ENCODE peak calls at places on chromosomes 5 and 9, in ten cellular contexts. One of them, this sample, is unnamed.

GRCh38 chr5:151233576-151234202 is 9.8 kb upstream of the CCDC69 start:
- DNase-seq in NCI-H345: no peak
- DNase-seq in activated CD4-positive, alpha-beta T cell treated with anti-CD3 and anti-CD28 coated beads, Interleukin-2, amount 50 U/mL, for 24 hours: no peak
- DNase-seq in astrocyte of the cerebellum: no peak
- DNase-seq in cardiac muscle cell: no peak
- DNase-seq in nucleus accumbens: no peak
- DNase-seq in stimulated activated CD4-positive, alpha-beta T cell treated with anti-CD3 and anti-CD28 coated beads, Interleukin-12 subunit alpha, Interleukin-12 subunit beta, amount 100 ng/mL, for 24 hours: no peak
- DNase-seq in lower lobe of right lung: no peak
- DNase-seq in fibroblast of pulmonary artery: no peak
- DNase-seq in HFF-Myc: no peak
- DNase-seq in this sample: no peak

GRCh38 chr9:92668746-92669526 is 995 bp downstream of the IPPK start:
- DNase-seq in NCI-H345: no peak
- DNase-seq in activated CD4-positive, alpha-beta T cell treated with anti-CD3 and anti-CD28 coated beads, Interleukin-2, amount 50 U/mL, for 24 hours: peak; percentile 43
- DNase-seq in astrocyte of the cerebellum: no peak
- DNase-seq in cardiac muscle cell: peak; percentile 47
- DNase-seq in nucleus accumbens: no peak
- DNase-seq in stimulated activated CD4-positive, alpha-beta T cell treated with anti-CD3 and anti-CD28 coated beads, Interleukin-12 subunit alpha, Interleukin-12 subunit beta, amount 100 ng/mL, for 24 hours: peak; percentile 12
- DNase-seq in lower lobe of right lung: no peak
- DNase-seq in fibroblast of pulmonary artery: peak; percentile 61
- DNase-seq in HFF-Myc: no peak
- DNase-seq in this sample: no peak

GRCh38 chr5:170745481-170746061 is 38.0 kb upstream of the GABRP start:
- DNase-seq in NCI-H345: no peak
- DNase-seq in activated CD4-positive, alpha-beta T cell treated with anti-CD3 and anti-CD28 coated beads, Interleukin-2, amount 50 U/mL, for 24 hours: no peak
- DNase-seq in astrocyte of the cerebellum: no peak
- DNase-seq in cardiac muscle cell: peak; percentile 68
- DNase-seq in nucleus accumbens: no peak
- DNase-seq in stimulated activated CD4-positive, alpha-beta T cell treated with anti-CD3 and anti-CD28 coated beads, Interleukin-12 subunit alpha, Interleukin-12 subunit beta, amount 100 ng/mL, for 24 hours: no peak
- DNase-seq in lower lobe of right lung: peak; percentile 55
- DNase-seq in fibroblast of pulmonary artery: no peak
- DNase-seq in HFF-Myc: no peak
- DNase-seq in this sample: no peak

GRCh38 chr5:54822331-54822700 is 163.1 kb downstream of the ESM1 start:
- DNase-seq in NCI-H345: no peak
- DNase-seq in activated CD4-positive, alpha-beta T cell treated with anti-CD3 and anti-CD28 coated beads, Interleukin-2, amount 50 U/mL, for 24 hours: no peak
- DNase-seq in astrocyte of the cerebellum: no peak
- DNase-seq in cardiac muscle cell: no peak
- DNase-seq in nucleus accumbens: no peak
- DNase-seq in stimulated activated CD4-positive, alpha-beta T cell treated with anti-CD3 and anti-CD28 coated beads, Interleukin-12 subunit alpha, Interleukin-12 subunit beta, amount 100 ng/mL, for 24 hours: no peak
- DNase-seq in lower lobe of right lung: no peak
- DNase-seq in fibroblast of pulmonary artery: no peak
- DNase-seq in HFF-Myc: no peak
- DNase-seq in this sample: no peak

GRCh38 chr5:84614907-84615306 is 230.2 kb upstream of the EDIL3 start:
- DNase-seq in NCI-H345: no peak
- DNase-seq in activated CD4-positive, alpha-beta T cell treated with anti-CD3 and anti-CD28 coated beads, Interleukin-2, amount 50 U/mL, for 24 hours: no peak
- DNase-seq in astrocyte of the cerebellum: no peak
- DNase-seq in cardiac muscle cell: no peak
- DNase-seq in nucleus accumbens: no peak
- DNase-seq in stimulated activated CD4-positive, alpha-beta T cell treated with anti-CD3 and anti-CD28 coated beads, Interleukin-12 subunit alpha, Interleukin-12 subunit beta, amount 100 ng/mL, for 24 hours: no peak
- DNase-seq in lower lobe of right lung: no peak
- DNase-seq in fibroblast of pulmonary artery: no peak
- DNase-seq in HFF-Myc: no peak
- DNase-seq in this sample: no peak

GRCh38 chr9:33151007-33151557 is 16.1 kb downstream of the B4GALT1 start:
- DNase-seq in NCI-H345: no peak
- DNase-seq in activated CD4-positive, alpha-beta T cell treated with anti-CD3 and anti-CD28 coated beads, Interleukin-2, amount 50 U/mL, for 24 hours: no peak
- DNase-seq in astrocyte of the cerebellum: peak; percentile 92
- DNase-seq in cardiac muscle cell: peak; percentile 80
- DNase-seq in nucleus accumbens: no peak
- DNase-seq in stimulated activated CD4-positive, alpha-beta T cell treated with anti-CD3 and anti-CD28 coated beads, Interleukin-12 subunit alpha, Interleukin-12 subunit beta, amount 100 ng/mL, for 24 hours: no peak
- DNase-seq in lower lobe of right lung: no peak
- DNase-seq in fibroblast of pulmonary artery: peak; percentile 97
- DNase-seq in HFF-Myc: peak; percentile 78
- DNase-seq in this sample: no peak

GRCh38 chr5:107633171-107633901 is 37.4 kb downstream of the EFNA5 start:
- DNase-seq in NCI-H345: no peak
- DNase-seq in activated CD4-positive, alpha-beta T cell treated with anti-CD3 and anti-CD28 coated beads, Interleukin-2, amount 50 U/mL, for 24 hours: no peak
- DNase-seq in astrocyte of the cerebellum: peak; percentile 8
- DNase-seq in cardiac muscle cell: no peak
- DNase-seq in nucleus accumbens: no peak
- DNase-seq in stimulated activated CD4-positive, alpha-beta T cell treated with anti-CD3 and anti-CD28 coated beads, Interleukin-12 subunit alpha, Interleukin-12 subunit beta, amount 100 ng/mL, for 24 hours: no peak
- DNase-seq in lower lobe of right lung: no peak
- DNase-seq in fibroblast of pulmonary artery: peak; percentile 29
- DNase-seq in HFF-Myc: no peak
- DNase-seq in this sample: no peak

GRCh38 chr5:123496892-123497291 is 15.1 kb upstream of the CSNK1G3 start:
- DNase-seq in NCI-H345: no peak
- DNase-seq in activated CD4-positive, alpha-beta T cell treated with anti-CD3 and anti-CD28 coated beads, Interleukin-2, amount 50 U/mL, for 24 hours: no peak
- DNase-seq in astrocyte of the cerebellum: peak; percentile 99
- DNase-seq in cardiac muscle cell: no peak
- DNase-seq in nucleus accumbens: no peak
- DNase-seq in stimulated activated CD4-positive, alpha-beta T cell treated with anti-CD3 and anti-CD28 coated beads, Interleukin-12 subunit alpha, Interleukin-12 subunit beta, amount 100 ng/mL, for 24 hours: no peak
- DNase-seq in lower lobe of right lung: no peak
- DNase-seq in fibroblast of pulmonary artery: no peak
- DNase-seq in HFF-Myc: no peak
- DNase-seq in this sample: no peak

GRCh38 chr5:108529381-108529780 is 147.5 kb upstream of the FBXL17 start:
- DNase-seq in NCI-H345: no peak
- DNase-seq in activated CD4-positive, alpha-beta T cell treated with anti-CD3 and anti-CD28 coated beads, Interleukin-2, amount 50 U/mL, for 24 hours: no peak
- DNase-seq in astrocyte of the cerebellum: no peak
- DNase-seq in cardiac muscle cell: no peak
- DNase-seq in nucleus accumbens: no peak
- DNase-seq in stimulated activated CD4-positive, alpha-beta T cell treated with anti-CD3 and anti-CD28 coated beads, Interleukin-12 subunit alpha, Interleukin-12 subunit beta, amount 100 ng/mL, for 24 hours: no peak
- DNase-seq in lower lobe of right lung: no peak
- DNase-seq in fibroblast of pulmonary artery: peak; percentile 27
- DNase-seq in HFF-Myc: no peak
- DNase-seq in this sample: no peak

GRCh38 chr5:38506302-38506701 is 50.1 kb downstream of the LIFR start:
- DNase-seq in NCI-H345: no peak
- DNase-seq in activated CD4-positive, alpha-beta T cell treated with anti-CD3 and anti-CD28 coated beads, Interleukin-2, amount 50 U/mL, for 24 hours: no peak
- DNase-seq in astrocyte of the cerebellum: no peak
- DNase-seq in cardiac muscle cell: no peak
- DNase-seq in nucleus accumbens: no peak
- DNase-seq in stimulated activated CD4-positive, alpha-beta T cell treated with anti-CD3 and anti-CD28 coated beads, Interleukin-12 subunit alpha, Interleukin-12 subunit beta, amount 100 ng/mL, for 24 hours: no peak
- DNase-seq in lower lobe of right lung: no peak
- DNase-seq in fibroblast of pulmonary artery: no peak
- DNase-seq in HFF-Myc: no peak
- DNase-seq in this sample: no peak

GRCh38 chr5:66144799-66145390 is 795 bp downstream of the SREK1 start:
- DNase-seq in NCI-H345: peak; percentile 82
- DNase-seq in activated CD4-positive, alpha-beta T cell treated with anti-CD3 and anti-CD28 coated beads, Interleukin-2, amount 50 U/mL, for 24 hours: no peak
- DNase-seq in astrocyte of the cerebellum: peak; percentile 12
- DNase-seq in cardiac muscle cell: peak; percentile 75
- DNase-seq in nucleus accumbens: peak; percentile 81
- DNase-seq in stimulated activated CD4-positive, alpha-beta T cell treated with anti-CD3 and anti-CD28 coated beads, Interleukin-12 subunit alpha, Interleukin-12 subunit beta, amount 100 ng/mL, for 24 hours: no peak
- DNase-seq in lower lobe of right lung: no peak
- DNase-seq in fibroblast of pulmonary artery: no peak
- DNase-seq in HFF-Myc: no peak
- DNase-seq in this sample: no peak

GRCh38 chr9:93477397-93477796 is 24.0 kb upstream of the FAM120AOS start:
- DNase-seq in NCI-H345: no peak
- DNase-seq in activated CD4-positive, alpha-beta T cell treated with anti-CD3 and anti-CD28 coated beads, Interleukin-2, amount 50 U/mL, for 24 hours: no peak
- DNase-seq in astrocyte of the cerebellum: no peak
- DNase-seq in cardiac muscle cell: no peak
- DNase-seq in nucleus accumbens: no peak
- DNase-seq in stimulated activated CD4-positive, alpha-beta T cell treated with anti-CD3 and anti-CD28 coated beads, Interleukin-12 subunit alpha, Interleukin-12 subunit beta, amount 100 ng/mL, for 24 hours: no peak
- DNase-seq in lower lobe of right lung: no peak
- DNase-seq in fibroblast of pulmonary artery: no peak
- DNase-seq in HFF-Myc: no peak
- DNase-seq in this sample: no peak

GRCh38 chr5:16465544-16466432 is at the start of gene ZNF622:
- DNase-seq in NCI-H345: peak; percentile 95
- DNase-seq in activated CD4-positive, alpha-beta T cell treated with anti-CD3 and anti-CD28 coated beads, Interleukin-2, amount 50 U/mL, for 24 hours: peak; percentile 83
- DNase-seq in astrocyte of the cerebellum: peak; percentile 65
- DNase-seq in cardiac muscle cell: peak; percentile 95
- DNase-seq in nucleus accumbens: peak; percentile 91
- DNase-seq in stimulated activated CD4-positive, alpha-beta T cell treated with anti-CD3 and anti-CD28 coated beads, Interleukin-12 subunit alpha, Interleukin-12 subunit beta, amount 100 ng/mL, for 24 hours: peak; percentile 77
- DNase-seq in lower lobe of right lung: peak; percentile 95
- DNase-seq in fibroblast of pulmonary artery: peak; percentile 87
- DNase-seq in HFF-Myc: peak; percentile 54
- DNase-seq in this sample: peak; percentile 87

GRCh38 chr5:176737746-176738699 is 72.3 kb upstream of the UNC5A start:
- DNase-seq in NCI-H345: no peak
- DNase-seq in activated CD4-positive, alpha-beta T cell treated with anti-CD3 and anti-CD28 coated beads, Interleukin-2, amount 50 U/mL, for 24 hours: no peak
- DNase-seq in astrocyte of the cerebellum: no peak
- DNase-seq in cardiac muscle cell: no peak
- DNase-seq in nucleus accumbens: no peak
- DNase-seq in stimulated activated CD4-positive, alpha-beta T cell treated with anti-CD3 and anti-CD28 coated beads, Interleukin-12 subunit alpha, Interleukin-12 subunit beta, amount 100 ng/mL, for 24 hours: no peak
- DNase-seq in lower lobe of right lung: no peak
- DNase-seq in fibroblast of pulmonary artery: no peak
- DNase-seq in HFF-Myc: no peak
- DNase-seq in this sample: no peak

GRCh38 chr9:127873886-127874285 is 3.6 kb downstream of the AK1 start:
- DNase-seq in NCI-H345: no peak
- DNase-seq in activated CD4-positive, alpha-beta T cell treated with anti-CD3 and anti-CD28 coated beads, Interleukin-2, amount 50 U/mL, for 24 hours: no peak
- DNase-seq in astrocyte of the cerebellum: peak; percentile 16
- DNase-seq in cardiac muscle cell: no peak
- DNase-seq in nucleus accumbens: peak; percentile 88
- DNase-seq in stimulated activated CD4-positive, alpha-beta T cell treated with anti-CD3 and anti-CD28 coated beads, Interleukin-12 subunit alpha, Interleukin-12 subunit beta, amount 100 ng/mL, for 24 hours: no peak
- DNase-seq in lower lobe of right lung: peak; percentile 83
- DNase-seq in fibroblast of pulmonary artery: peak; percentile 56
- DNase-seq in HFF-Myc: no peak
- DNase-seq in this sample: peak; percentile 88

GRCh38 chr5:126054593-126055347 is 368.4 kb upstream of the GRAMD2B start:
- DNase-seq in NCI-H345: no peak
- DNase-seq in activated CD4-positive, alpha-beta T cell treated with anti-CD3 and anti-CD28 coated beads, Interleukin-2, amount 50 U/mL, for 24 hours: no peak
- DNase-seq in astrocyte of the cerebellum: no peak
- DNase-seq in cardiac muscle cell: peak; percentile 55
- DNase-seq in nucleus accumbens: no peak
- DNase-seq in stimulated activated CD4-positive, alpha-beta T cell treated with anti-CD3 and anti-CD28 coated beads, Interleukin-12 subunit alpha, Interleukin-12 subunit beta, amount 100 ng/mL, for 24 hours: no peak
- DNase-seq in lower lobe of right lung: no peak
- DNase-seq in fibroblast of pulmonary artery: no peak
- DNase-seq in HFF-Myc: no peak
- DNase-seq in this sample: no peak

GRCh38 chr5:150434502-150434901 is 15.0 kb downstream of the RPS14 start:
- DNase-seq in NCI-H345: no peak
- DNase-seq in activated CD4-positive, alpha-beta T cell treated with anti-CD3 and anti-CD28 coated beads, Interleukin-2, amount 50 U/mL, for 24 hours: no peak
- DNase-seq in astrocyte of the cerebellum: peak; percentile 64
- DNase-seq in cardiac muscle cell: no peak
- DNase-seq in nucleus accumbens: no peak
- DNase-seq in stimulated activated CD4-positive, alpha-beta T cell treated with anti-CD3 and anti-CD28 coated beads, Interleukin-12 subunit alpha, Interleukin-12 subunit beta, amount 100 ng/mL, for 24 hours: no peak
- DNase-seq in lower lobe of right lung: no peak
- DNase-seq in fibroblast of pulmonary artery: peak; percentile 73
- DNase-seq in HFF-Myc: no peak
- DNase-seq in this sample: no peak

GRCh38 chr5:124157320-124157719 is 589.1 kb downstream of the ZNF608 start:
- DNase-seq in NCI-H345: no peak
- DNase-seq in activated CD4-positive, alpha-beta T cell treated with anti-CD3 and anti-CD28 coated beads, Interleukin-2, amount 50 U/mL, for 24 hours: no peak
- DNase-seq in astrocyte of the cerebellum: no peak
- DNase-seq in cardiac muscle cell: no peak
- DNase-seq in nucleus accumbens: no peak
- DNase-seq in stimulated activated CD4-positive, alpha-beta T cell treated with anti-CD3 and anti-CD28 coated beads, Interleukin-12 subunit alpha, Interleukin-12 subunit beta, amount 100 ng/mL, for 24 hours: no peak
- DNase-seq in lower lobe of right lung: no peak
- DNase-seq in fibroblast of pulmonary artery: no peak
- DNase-seq in HFF-Myc: no peak
- DNase-seq in this sample: no peak

GRCh38 chr9:127885508-127886281 is 8.2 kb upstream of the AK1 start:
- DNase-seq in NCI-H345: no peak
- DNase-seq in activated CD4-positive, alpha-beta T cell treated with anti-CD3 and anti-CD28 coated beads, Interleukin-2, amount 50 U/mL, for 24 hours: no peak
- DNase-seq in astrocyte of the cerebellum: no peak
- DNase-seq in cardiac muscle cell: no peak
- DNase-seq in nucleus accumbens: no peak
- DNase-seq in stimulated activated CD4-positive, alpha-beta T cell treated with anti-CD3 and anti-CD28 coated beads, Interleukin-12 subunit alpha, Interleukin-12 subunit beta, amount 100 ng/mL, for 24 hours: no peak
- DNase-seq in lower lobe of right lung: no peak
- DNase-seq in fibroblast of pulmonary artery: no peak
- DNase-seq in HFF-Myc: no peak
- DNase-seq in this sample: no peak

GRCh38 chr9:68747043-68747533 is 42.0 kb downstream of the PIP5K1B start:
- DNase-seq in NCI-H345: no peak
- DNase-seq in activated CD4-positive, alpha-beta T cell treated with anti-CD3 and anti-CD28 coated beads, Interleukin-2, amount 50 U/mL, for 24 hours: no peak
- DNase-seq in astrocyte of the cerebellum: no peak
- DNase-seq in cardiac muscle cell: peak; percentile 7
- DNase-seq in nucleus accumbens: no peak
- DNase-seq in stimulated activated CD4-positive, alpha-beta T cell treated with anti-CD3 and anti-CD28 coated beads, Interleukin-12 subunit alpha, Interleukin-12 subunit beta, amount 100 ng/mL, for 24 hours: no peak
- DNase-seq in lower lobe of right lung: no peak
- DNase-seq in fibroblast of pulmonary artery: no peak
- DNase-seq in HFF-Myc: no peak
- DNase-seq in this sample: no peak

GRCh38 chr5:167970002-167970401 is 321.4 kb upstream of the WWC1 start:
- DNase-seq in NCI-H345: no peak
- DNase-seq in activated CD4-positive, alpha-beta T cell treated with anti-CD3 and anti-CD28 coated beads, Interleukin-2, amount 50 U/mL, for 24 hours: no peak
- DNase-seq in astrocyte of the cerebellum: peak; percentile 26
- DNase-seq in cardiac muscle cell: no peak
- DNase-seq in nucleus accumbens: no peak
- DNase-seq in stimulated activated CD4-positive, alpha-beta T cell treated with anti-CD3 and anti-CD28 coated beads, Interleukin-12 subunit alpha, Interleukin-12 subunit beta, amount 100 ng/mL, for 24 hours: no peak
- DNase-seq in lower lobe of right lung: no peak
- DNase-seq in fibroblast of pulmonary artery: peak; percentile 29
- DNase-seq in HFF-Myc: no peak
- DNase-seq in this sample: no peak

GRCh38 chr5:5061836-5062235 is 78.3 kb upstream of the ADAMTS16 start:
- DNase-seq in NCI-H345: no peak
- DNase-seq in activated CD4-positive, alpha-beta T cell treated with anti-CD3 and anti-CD28 coated beads, Interleukin-2, amount 50 U/mL, for 24 hours: no peak
- DNase-seq in astrocyte of the cerebellum: no peak
- DNase-seq in cardiac muscle cell: no peak
- DNase-seq in nucleus accumbens: no peak
- DNase-seq in stimulated activated CD4-positive, alpha-beta T cell treated with anti-CD3 and anti-CD28 coated beads, Interleukin-12 subunit alpha, Interleukin-12 subunit beta, amount 100 ng/mL, for 24 hours: no peak
- DNase-seq in lower lobe of right lung: no peak
- DNase-seq in fibroblast of pulmonary artery: no peak
- DNase-seq in HFF-Myc: no peak
- DNase-seq in this sample: no peak

GRCh38 chr5:73152411-73153388 is 20.3 kb upstream of the TMEM174 start:
- DNase-seq in NCI-H345: peak; percentile 28
- DNase-seq in activated CD4-positive, alpha-beta T cell treated with anti-CD3 and anti-CD28 coated beads, Interleukin-2, amount 50 U/mL, for 24 hours: no peak
- DNase-seq in astrocyte of the cerebellum: no peak
- DNase-seq in cardiac muscle cell: no peak
- DNase-seq in nucleus accumbens: no peak
- DNase-seq in stimulated activated CD4-positive, alpha-beta T cell treated with anti-CD3 and anti-CD28 coated beads, Interleukin-12 subunit alpha, Interleukin-12 subunit beta, amount 100 ng/mL, for 24 hours: no peak
- DNase-seq in lower lobe of right lung: no peak
- DNase-seq in fibroblast of pulmonary artery: no peak
- DNase-seq in HFF-Myc: no peak
- DNase-seq in this sample: no peak

GRCh38 chr5:135979510-135979909 is 24.7 kb upstream of the LECT2 start:
- DNase-seq in NCI-H345: no peak
- DNase-seq in activated CD4-positive, alpha-beta T cell treated with anti-CD3 and anti-CD28 coated beads, Interleukin-2, amount 50 U/mL, for 24 hours: no peak
- DNase-seq in astrocyte of the cerebellum: no peak
- DNase-seq in cardiac muscle cell: no peak
- DNase-seq in nucleus accumbens: no peak
- DNase-seq in stimulated activated CD4-positive, alpha-beta T cell treated with anti-CD3 and anti-CD28 coated beads, Interleukin-12 subunit alpha, Interleukin-12 subunit beta, amount 100 ng/mL, for 24 hours: no peak
- DNase-seq in lower lobe of right lung: no peak
- DNase-seq in fibroblast of pulmonary artery: peak; percentile 83
- DNase-seq in HFF-Myc: peak; percentile 71
- DNase-seq in this sample: no peak

GRCh38 chr9:97956365-97956764 is 18.4 kb upstream of the HEMGN start:
- DNase-seq in NCI-H345: no peak
- DNase-seq in activated CD4-positive, alpha-beta T cell treated with anti-CD3 and anti-CD28 coated beads, Interleukin-2, amount 50 U/mL, for 24 hours: no peak
- DNase-seq in astrocyte of the cerebellum: no peak
- DNase-seq in cardiac muscle cell: no peak
- DNase-seq in nucleus accumbens: no peak
- DNase-seq in stimulated activated CD4-positive, alpha-beta T cell treated with anti-CD3 and anti-CD28 coated beads, Interleukin-12 subunit alpha, Interleukin-12 subunit beta, amount 100 ng/mL, for 24 hours: no peak
- DNase-seq in lower lobe of right lung: no peak
- DNase-seq in fibroblast of pulmonary artery: no peak
- DNase-seq in HFF-Myc: no peak
- DNase-seq in this sample: no peak

GRCh38 chr5:158933494-158934318 is 166.0 kb downstream of the EBF1 start:
- DNase-seq in NCI-H345: no peak
- DNase-seq in activated CD4-positive, alpha-beta T cell treated with anti-CD3 and anti-CD28 coated beads, Interleukin-2, amount 50 U/mL, for 24 hours: no peak
- DNase-seq in astrocyte of the cerebellum: no peak
- DNase-seq in cardiac muscle cell: no peak
- DNase-seq in nucleus accumbens: no peak
- DNase-seq in stimulated activated CD4-positive, alpha-beta T cell treated with anti-CD3 and anti-CD28 coated beads, Interleukin-12 subunit alpha, Interleukin-12 subunit beta, amount 100 ng/mL, for 24 hours: no peak
- DNase-seq in lower lobe of right lung: no peak
- DNase-seq in fibroblast of pulmonary artery: no peak
- DNase-seq in HFF-Myc: no peak
- DNase-seq in this sample: no peak

GRCh38 chr9:12231832-12232231 is 461.4 kb upstream of the TYRP1 start:
- DNase-seq in NCI-H345: no peak
- DNase-seq in activated CD4-positive, alpha-beta T cell treated with anti-CD3 and anti-CD28 coated beads, Interleukin-2, amount 50 U/mL, for 24 hours: no peak
- DNase-seq in astrocyte of the cerebellum: no peak
- DNase-seq in cardiac muscle cell: no peak
- DNase-seq in nucleus accumbens: no peak
- DNase-seq in stimulated activated CD4-positive, alpha-beta T cell treated with anti-CD3 and anti-CD28 coated beads, Interleukin-12 subunit alpha, Interleukin-12 subunit beta, amount 100 ng/mL, for 24 hours: no peak
- DNase-seq in lower lobe of right lung: no peak
- DNase-seq in fibroblast of pulmonary artery: no peak
- DNase-seq in HFF-Myc: no peak
- DNase-seq in this sample: no peak

GRCh38 chr5:113901718-113902117 is 388.2 kb downstream of the YTHDC2 start:
- DNase-seq in NCI-H345: no peak
- DNase-seq in activated CD4-positive, alpha-beta T cell treated with anti-CD3 and anti-CD28 coated beads, Interleukin-2, amount 50 U/mL, for 24 hours: no peak
- DNase-seq in astrocyte of the cerebellum: no peak
- DNase-seq in cardiac muscle cell: no peak
- DNase-seq in nucleus accumbens: no peak
- DNase-seq in stimulated activated CD4-positive, alpha-beta T cell treated with anti-CD3 and anti-CD28 coated beads, Interleukin-12 subunit alpha, Interleukin-12 subunit beta, amount 100 ng/mL, for 24 hours: no peak
- DNase-seq in lower lobe of right lung: no peak
- DNase-seq in fibroblast of pulmonary artery: no peak
- DNase-seq in HFF-Myc: no peak
- DNase-seq in this sample: no peak

This sample was measured in head of caudate nucleus.